ENCODE peak calls at places on chromosomes 2 and 18, in eight cellular contexts. W, J, H, B, Q, I, P and R are unnamed samples.

GRCh38 chr2:69253893-69254292 is 133.1 kb downstream of the GFPT1 start:
- DNase-seq in W (no peak), J (no peak), H (no peak), B (no peak), Q (peak; percentile 31), I (peak; percentile 87), P (no peak), R (peak; percentile 52)

GRCh38 chr18:63987743-63988142 is 17.9 kb downstream of the SERPINB8 start:
- DNase-seq in W (no peak), J (no peak), H (no peak), B (no peak), Q (no peak), I (no peak), P (no peak), R (no peak)

GRCh38 chr2:112156152-112156986 is 18.2 kb downstream of the FBLN7 start:
- DNase-seq in W (no peak), J (no peak), H (no peak), B (peak; percentile 29), Q (no peak), I (peak; percentile 60), P (no peak), R (no peak)

GRCh38 chr18:57275111-57275510 is 77.2 kb upstream of the ST8SIA3 start:
- DNase-seq in W (no peak), J (no peak), H (no peak), B (no peak), Q (no peak), I (no peak), P (no peak), R (no peak)

GRCh38 chr2:44237221-44237620 is 38.1 kb upstream of the SLC3A1 start:
- DNase-seq in W (peak; percentile 12), J (no peak), H (no peak), B (no peak), Q (no peak), I (no peak), P (no peak), R (no peak)

GRCh38 chr18:79733996-79734770 is 54.6 kb downstream of the CTDP1 start:
- DNase-seq in W (no peak), J (no peak), H (no peak), B (no peak), Q (no peak), I (no peak), P (no peak), R (no peak)

GRCh38 chr2:159961005-159961404 is 101.4 kb downstream of the PLA2R1 start:
- DNase-seq in W (no peak), J (no peak), H (no peak), B (no peak), Q (no peak), I (no peak), P (no peak), R (no peak)

GRCh38 chr2:199108056-199108455 is 349.7 kb downstream of the SATB2 start:
- DNase-seq in W (no peak), J (no peak), H (no peak), B (no peak), Q (no peak), I (no peak), P (no peak), R (no peak)

GRCh38 chr2:88196490-88197087 is 26.4 kb downstream of the THNSL2 start:
- DNase-seq in W (no peak), J (no peak), H (no peak), B (no peak), Q (no peak), I (no peak), P (no peak), R (no peak)

GRCh38 chr2:239226677-239227076 is 174.1 kb downstream of the HDAC4 start:
- DNase-seq in W (no peak), J (no peak), H (no peak), B (no peak), Q (no peak), I (no peak), P (peak; percentile 6), R (no peak)

GRCh38 chr2:62593825-62594224 is 87.8 kb upstream of the TMEM17 start:
- DNase-seq in W (no peak), J (no peak), H (no peak), B (no peak), Q (no peak), I (no peak), P (no peak), R (no peak)

GRCh38 chr18:75521808-75522207 is 94.3 kb upstream of the SMIM21 start:
- DNase-seq in W (no peak), J (no peak), H (no peak), B (no peak), Q (no peak), I (no peak), P (no peak), R (no peak)

GRCh38 chr18:62632788-62633455 is 82.4 kb upstream of the PHLPP1 start:
- DNase-seq in W (no peak), J (no peak), H (no peak), B (no peak), Q (no peak), I (no peak), P (no peak), R (no peak)

GRCh38 chr2:62054916-62055315 is 141.0 kb upstream of the B3GNT2 start:
- DNase-seq in W (no peak), J (no peak), H (no peak), B (no peak), Q (no peak), I (no peak), P (no peak), R (no peak)

GRCh38 chr2:177405029-177405692 is 12.6 kb downstream of the AGPS start:
- DNase-seq in W (no peak), J (no peak), H (no peak), B (no peak), Q (no peak), I (no peak), P (peak; percentile 11), R (no peak)

GRCh38 chr2:10080536-10081304 is 509 bp upstream of the CYS1 start:
- DNase-seq in W (peak; percentile 18), J (no peak), H (no peak), B (peak; percentile 17), Q (no peak), I (no peak), P (no peak), R (no peak)

GRCh38 chr2:217168396-217168795 is 308.5 kb upstream of the TNP1 start:
- DNase-seq in W (no peak), J (no peak), H (no peak), B (no peak), Q (no peak), I (no peak), P (no peak), R (no peak)

GRCh38 chr2:133377021-133377481 is 191.2 kb downstream of the NCKAP5 start:
- DNase-seq in W (no peak), J (no peak), H (no peak), B (no peak), Q (no peak), I (peak; percentile 28), P (no peak), R (no peak)

GRCh38 chr2:142781146-142781545 is 96.3 kb upstream of the KYNU start:
- DNase-seq in W (no peak), J (no peak), H (no peak), B (no peak), Q (no peak), I (no peak), P (no peak), R (no peak)

GRCh38 chr2:181780159-181781081 is 100.1 kb upstream of the NEUROD1 start:
- DNase-seq in W (no peak), J (no peak), H (no peak), B (no peak), Q (no peak), I (no peak), P (peak; percentile 31), R (no peak)

GRCh38 chr2:3712841-3713503 is 9.6 kb downstream of the DCDC2C start:
- DNase-seq in W (no peak), J (no peak), H (no peak), B (no peak), Q (peak; percentile 34), I (no peak), P (no peak), R (no peak)

GRCh38 chr2:106919012-106919411 is 33.0 kb upstream of the ST6GAL2 start:
- DNase-seq in W (no peak), J (no peak), H (no peak), B (no peak), Q (no peak), I (no peak), P (no peak), R (peak; percentile 30)

GRCh38 chr2:67581751-67582150 is 184.6 kb downstream of the ETAA1 start:
- DNase-seq in W (no peak), J (no peak), H (peak; percentile 23), B (no peak), Q (no peak), I (no peak), P (no peak), R (no peak)

GRCh38 chr2:200618590-200619021 is 32.8 kb downstream of the AOX1 start:
- DNase-seq in W (no peak), J (no peak), H (no peak), B (no peak), Q (peak; percentile 53), I (peak; percentile 46), P (no peak), R (no peak)

GRCh38 chr2:122831644-122832043 is 1076.2 kb downstream of the TSN start:
- DNase-seq in W (no peak), J (no peak), H (no peak), B (no peak), Q (no peak), I (no peak), P (no peak), R (no peak)

GRCh38 chr18:12637901-12638633 is 19.8 kb downstream of the SPIRE1 start:
- DNase-seq in W (no peak), J (no peak), H (no peak), B (no peak), Q (no peak), I (peak; percentile 52), P (no peak), R (no peak)

GRCh38 chr2:240648650-240649275 is 23.5 kb downstream of the GPR35 start:
- DNase-seq in W (no peak), J (no peak), H (no peak), B (no peak), Q (no peak), I (peak; percentile 18), P (no peak), R (no peak)

GRCh38 chr2:233828546-233829192 is 25.7 kb downstream of the HJURP start:
- DNase-seq in W (no peak), J (no peak), H (no peak), B (no peak), Q (no peak), I (no peak), P (no peak), R (no peak)

GRCh38 chr18:75904416-75904815 is 476.9 kb upstream of the SMIM21 start:
- DNase-seq in W (no peak), J (no peak), H (no peak), B (no peak), Q (no peak), I (no peak), P (no peak), R (no peak)

GRCh38 chr2:181483876-181484275 is 26.7 kb downstream of the ITGA4 start:
- DNase-seq in W (no peak), J (no peak), H (no peak), B (no peak), Q (no peak), I (no peak), P (no peak), R (no peak)

GRCh38 chr2:133229974-133230373 is 338.3 kb downstream of the NCKAP5 start:
- DNase-seq in W (no peak), J (no peak), H (no peak), B (no peak), Q (no peak), I (no peak), P (no peak), R (no peak)

GRCh38 chr2:41936751-41937463 is 110.9 kb upstream of the PKDCC start:
- DNase-seq in W (no peak), J (no peak), H (no peak), B (no peak), Q (no peak), I (no peak), P (no peak), R (no peak)

GRCh38 chr2:83850071-83850725 is 608.9 kb downstream of the SUCLG1 start:
- DNase-seq in W (no peak), J (no peak), H (no peak), B (no peak), Q (no peak), I (no peak), P (no peak), R (no peak)

GRCh38 chr2:9266711-9267110 is 60.1 kb downstream of the ASAP2 start:
- DNase-seq in W (no peak), J (no peak), H (no peak), B (no peak), Q (no peak), I (no peak), P (no peak), R (no peak)